ENCODE peak calls at places on chromosome 17, in eight cellular contexts. I is prostate gland, W is HCT116, L is breast epithelium, T is transverse colon, H is sigmoid colon, S is spleen, R is suprapubic skin. Y is an unnamed sample.

GRCh38 chr17:62860962-62861873 is 53.1 kb upstream of the MARCHF10 start:
- DNase-seq in H (no peak), S (no peak), W (no peak), T (no peak), R (no peak), L (no peak), I (no peak), Y (no peak)

GRCh38 chr17:2400474-2400866 is 390 bp downstream of the MNT start:
- DNase-seq in W (no peak), H (peak; percentile 83), L (no peak), T (peak; percentile 61), I (no peak), S (peak; percentile 95), R (peak; percentile 83), Y (peak; percentile 54)

GRCh38 chr17:61759362-61759761 is 104.0 kb downstream of the BRIP1 start:
- DNase-seq in L (no peak), S (no peak), T (no peak), R (no peak), H (no peak), W (no peak), I (no peak), Y (no peak)

GRCh38 chr17:32783602-32784001 is 93.3 kb downstream of the MYO1D start:
- DNase-seq in T (no peak), I (peak; percentile 31), S (no peak), L (no peak), H (no peak), R (no peak), W (peak; percentile 39), Y (no peak)

GRCh38 chr17:43536236-43537088 is 9.7 kb downstream of the ETV4 start:
- DNase-seq in S (peak; percentile 22), I (no peak), W (no peak), R (no peak), L (no peak), T (no peak), H (no peak), Y (no peak)

GRCh38 chr17:6035801-6036394 is 34.3 kb upstream of the WSCD1 start:
- DNase-seq in H (no peak), R (no peak), L (no peak), W (no peak), T (no peak), S (peak; percentile 47), I (no peak), Y (no peak)

GRCh38 chr17:63647065-63647725 is 25.0 kb downstream of the MAP3K3 start:
- DNase-seq in T (no peak), R (no peak), S (no peak), I (peak; percentile 52), H (no peak), W (no peak), L (no peak), Y (no peak)

GRCh38 chr17:45138911-45139532 is 3.5 kb downstream of the ACBD4 start:
- DNase-seq in H (no peak), T (no peak), I (no peak), W (no peak), S (peak; percentile 64), R (no peak), L (no peak), Y (no peak)

GRCh38 chr17:35342207-35342744 is 31.1 kb downstream of the SLFN11 start:
- DNase-seq in W (no peak), H (no peak), R (no peak), L (no peak), I (no peak), S (no peak), T (no peak), Y (no peak)

GRCh38 chr17:81337449-81337848 is 42.3 kb upstream of the SLC38A10 start:
- DNase-seq in W (no peak), I (no peak), S (peak; percentile 76), L (no peak), R (no peak), H (peak; percentile 64), T (peak; percentile 67), Y (peak; percentile 81)

GRCh38 chr17:47323382-47324223 is at the start of gene EFCAB13:
- DNase-seq in R (peak; percentile 92), T (peak; percentile 92), L (peak; percentile 84), S (peak; percentile 96), I (peak; percentile 83), W (no peak), H (peak; percentile 95), Y (peak; percentile 90)

GRCh38 chr17:60442271-60443201 is 20.2 kb downstream of the CHCT1 start:
- DNase-seq in R (no peak), L (no peak), S (no peak), T (no peak), W (no peak), H (no peak), I (no peak), Y (no peak)

GRCh38 chr17:7174603-7175362 is 4.4 kb downstream of the ASGR1 start:
- DNase-seq in T (no peak), S (no peak), I (no peak), W (no peak), L (no peak), R (no peak), H (no peak), Y (no peak)
- H3K4me3 ChIP-seq in T (no peak overlapping the region), S (no peak overlapping the region), I (no peak overlapping the region), W (no peak overlapping the region), L (no peak overlapping the region), R (no peak overlapping the region), H (no peak overlapping the region), Y (no peak overlapping the region)

DNA sequence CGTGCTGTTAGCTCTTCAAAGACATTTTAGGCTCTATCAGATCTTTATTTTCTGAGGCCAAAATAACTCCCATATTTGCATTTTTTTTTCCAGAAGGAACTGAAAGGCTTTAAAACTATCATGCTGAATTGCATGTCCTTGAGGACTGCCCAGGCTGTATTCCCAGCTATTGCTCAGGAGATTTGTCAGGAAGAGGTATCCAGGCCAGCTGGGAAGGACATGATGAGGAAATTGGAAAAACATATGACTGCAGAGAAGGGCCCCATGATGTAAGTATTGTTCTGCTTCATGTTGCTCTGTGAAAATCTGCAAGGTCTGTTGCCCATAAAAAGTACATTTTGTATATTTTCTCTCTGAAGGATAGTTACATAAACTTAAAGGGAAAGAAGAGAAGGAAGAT is 5.7 kb downstream of the CDC6 start:
- DNase-seq in R (no peak), S (no peak), I (no peak), L (no peak), H (peak; percentile 76), T (no peak), W (no peak), Y (no peak)
- TF ChIP-seq POLR2AphosphoS5 in R (no peak), S (peak; percentile 28), I (no peak), L (no peak), H (no peak), T (no peak), W (no peak), Y (no peak)

GRCh38 chr17:17413821-17414220 is 63.0 kb upstream of the MED9 start:
- DNase-seq in S (no peak), H (peak; percentile 20), W (no peak), T (no peak), R (no peak), L (no peak), I (no peak), Y (no peak)
- H3K4me3 ChIP-seq in S (no peak overlapping the region), H (no peak overlapping the region), W (no peak overlapping the region), T (no peak overlapping the region), R (peak overlapping the region; percentile 32), L (peak overlapping the region; percentile 47), I (peak overlapping the region; percentile 4), Y (no peak overlapping the region)

GRCh38 chr17:3965123-3965800 is 1.0 kb upstream of the ATP2A3 start:
- DNase-seq in H (no peak), S (peak; percentile 93), T (peak; percentile 91), L (no peak), I (peak; percentile 62), W (peak; percentile 22), R (no peak), Y (peak; percentile 83)

GRCh38 chr17:3966720-3967363 is 2.6 kb upstream of the ATP2A3 start:
- DNase-seq in W (no peak), T (peak; percentile 88), R (no peak), H (no peak), S (no peak), I (no peak), L (no peak), Y (peak; percentile 89)

GRCh38 chr17:3962217-3963069 is 1.8 kb downstream of the ATP2A3 start:
- DNase-seq in R (no peak), H (no peak), T (no peak), L (no peak), W (no peak), S (no peak), I (no peak), Y (no peak)

GRCh38 chr17:3963214-3964201 is 729 bp downstream of the ATP2A3 start:
- DNase-seq in H (no peak), I (no peak), W (no peak), S (peak; percentile 96), T (peak; percentile 73), L (no peak), R (no peak), Y (peak; percentile 51)

DNA sequence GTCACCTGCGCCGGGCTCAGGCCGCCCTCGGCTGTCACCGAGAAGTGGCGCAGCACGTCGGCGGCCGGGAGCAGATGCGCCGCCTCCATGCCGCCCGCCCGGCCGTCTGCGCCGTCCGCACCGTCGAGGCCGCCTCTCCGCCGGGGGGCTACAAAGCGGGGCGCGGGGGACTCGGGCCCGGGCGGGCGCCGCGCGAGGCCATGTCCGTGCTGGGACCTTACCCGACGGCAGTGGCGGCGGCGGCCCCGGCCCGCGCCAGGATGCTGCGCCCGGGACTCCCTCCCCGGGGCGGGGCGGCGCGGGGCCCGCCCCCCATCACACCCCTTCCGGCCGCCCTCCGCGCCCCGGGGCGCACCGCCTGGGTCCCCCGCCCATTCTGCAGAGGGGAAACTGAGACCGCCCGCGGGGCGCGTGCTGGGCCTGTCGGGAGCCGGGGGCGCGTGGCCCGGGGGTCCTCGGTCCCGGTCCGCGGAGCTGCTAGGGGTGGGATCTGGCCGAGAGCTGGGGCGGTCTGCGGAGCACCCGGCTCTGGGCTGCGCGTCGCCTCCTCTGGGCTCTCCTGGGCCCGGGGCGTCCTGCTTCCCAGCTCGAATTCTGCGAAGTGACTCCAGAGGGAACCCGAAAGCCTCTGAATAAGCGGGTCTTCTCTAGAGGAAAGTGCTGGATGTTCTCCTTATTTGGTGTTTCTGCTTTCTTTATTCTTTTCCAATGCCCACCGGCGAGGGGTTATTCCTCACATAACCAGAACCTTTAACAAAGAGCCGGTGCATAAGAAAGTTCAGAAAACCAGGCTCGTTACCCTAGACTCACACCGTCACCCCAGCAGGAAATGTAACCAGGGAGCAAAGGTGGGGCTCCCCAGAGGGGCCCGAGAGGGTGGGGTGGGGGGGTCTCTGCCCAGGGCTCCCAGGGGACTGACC is at the start of gene ATP2A3:
- DNase-seq in W (no peak), L (no peak), T (peak; percentile 78), R (no peak), H (no peak), I (no peak), S (peak; percentile 95), Y (peak; percentile 60)
- TF ChIP-seq POLR2AphosphoS5 in W (peak; percentile 72), L (no peak), T (peak; percentile 61), R (no peak), H (no peak), I (no peak), S (peak; percentile 69), Y (no peak)

DNA sequence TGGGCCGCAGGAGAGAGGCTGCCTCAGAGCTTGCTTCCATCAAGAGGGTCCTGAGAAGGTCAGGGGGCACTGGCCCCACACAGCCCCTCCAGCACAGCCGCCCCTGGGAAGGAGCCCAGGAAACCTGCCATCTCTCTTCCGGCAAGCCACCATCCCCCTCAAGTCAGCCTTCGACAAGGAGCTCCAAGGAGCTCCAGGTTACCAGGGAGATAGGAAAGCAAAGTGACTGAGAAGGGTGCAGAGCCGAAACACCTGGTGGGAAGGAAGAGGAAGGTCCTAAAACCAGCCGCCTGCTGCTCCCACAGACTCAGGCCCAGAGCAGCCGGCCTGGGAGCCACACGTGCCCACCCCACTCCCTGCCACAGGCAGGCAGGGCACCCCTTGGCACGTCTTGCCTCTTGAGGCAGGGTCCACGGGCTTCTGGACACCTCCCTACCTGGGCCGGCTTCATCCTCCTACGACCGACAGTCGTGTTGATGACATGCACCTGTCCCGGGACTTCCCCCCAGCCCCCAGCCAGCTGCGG is 80.7 kb downstream of the TIMM22 start:
- DNase-seq in W (no peak), L (no peak), R (no peak), S (peak; percentile 32), I (no peak), H (no peak), T (no peak), Y (no peak)
- H3K4me3 ChIP-seq in W (no peak overlapping the region), L (no peak overlapping the region), R (no peak overlapping the region), S (no peak overlapping the region), I (no peak overlapping the region), H (no peak overlapping the region), T (no peak overlapping the region), Y (no peak overlapping the region)